ENCODE peak calls at places on chromosomes 5 and 9, in seven cellular contexts. O, F, V, T, H, U and A are unnamed samples.

GRCh38 chr9:95907794-95908193 is 32.3 kb downstream of the ERCC6L2 start:
- DNase-seq in O (peak), F (no peak), V (no peak), T (no peak), H (peak), U (no peak), A (no peak)

GRCh38 chr9:35616681-35617459 is 1.3 kb downstream of the CD72 start:
- DNase-seq in O (peak), F (peak), V (no peak), T (peak), H (peak), U (peak), A (no peak)

GRCh38 chr5:12704955-12705354 is 800.7 kb upstream of the CTNND2 start:
- DNase-seq in O (no peak), F (no peak), V (no peak), T (no peak), H (peak), U (no peak), A (no peak)

GRCh38 chr9:104682642-104683041 is 11.7 kb upstream of the OR13D1 start:
- DNase-seq in O (peak), F (peak), V (no peak), T (no peak), H (peak), U (peak), A (peak)

GRCh38 chr5:38697013-38697412 is 140.6 kb upstream of the LIFR start:
- DNase-seq in O (no peak), F (no peak), V (no peak), T (no peak), H (peak), U (peak), A (no peak)

GRCh38 chr5:34630596-34630995 is 25.5 kb upstream of the RAI14 start:
- DNase-seq in O (no peak), F (no peak), V (no peak), T (no peak), H (no peak), U (no peak), A (no peak)

GRCh38 chr5:36730537-36731216 is 124.3 kb downstream of the SLC1A3 start:
- DNase-seq in O (no peak), F (no peak), V (no peak), T (no peak), H (no peak), U (no peak), A (no peak)

GRCh38 chr5:17277907-17278306 is 60.5 kb downstream of the BASP1 start:
- DNase-seq in O (no peak), F (no peak), V (no peak), T (no peak), H (no peak), U (no peak), A (no peak)

GRCh38 chr9:34484678-34485077 is 26.1 kb downstream of the DNAI1 start:
- DNase-seq in O (no peak), F (no peak), V (no peak), T (no peak), H (no peak), U (no peak), A (no peak)

GRCh38 chr5:9953691-9954090 is 296.0 kb downstream of the ATPSCKMT start:
- DNase-seq in O (no peak), F (no peak), V (no peak), T (no peak), H (no peak), U (no peak), A (no peak)

GRCh38 chr5:116685069-116685468 is 110.4 kb upstream of the SEMA6A start:
- DNase-seq in O (no peak), F (no peak), V (no peak), T (no peak), H (no peak), U (no peak), A (no peak)

GRCh38 chr5:149776376-149777305 is 46.5 kb downstream of the PPARGC1B start:
- DNase-seq in O (no peak), F (no peak), V (no peak), T (no peak), H (no peak), U (no peak), A (no peak)

GRCh38 chr5:180382926-180383325 is 29.8 kb upstream of the GFPT2 start:
- DNase-seq in O (no peak), F (no peak), V (no peak), T (no peak), H (no peak), U (no peak), A (no peak)

GRCh38 chr5:39473156-39473779 is 48.5 kb upstream of the DAB2 start:
- DNase-seq in O (no peak), F (no peak), V (no peak), T (no peak), H (peak), U (peak), A (peak)

GRCh38 chr9:16100596-16101091 is 547.8 kb downstream of the CCDC171 start:
- DNase-seq in O (no peak), F (peak), V (no peak), T (no peak), H (no peak), U (no peak), A (no peak)

GRCh38 chr5:142680605-142681259 is 5.2 kb downstream of the FGF1 start:
- DNase-seq in O (no peak), F (no peak), V (no peak), T (no peak), H (peak), U (no peak), A (peak)

GRCh38 chr5:14237313-14238086 is 94.4 kb downstream of the TRIO start:
- DNase-seq in O (no peak), F (no peak), V (no peak), T (no peak), H (no peak), U (no peak), A (no peak)

GRCh38 chr5:112434650-112435049 is 15.6 kb upstream of the EPB41L4A start:
- DNase-seq in O (no peak), F (no peak), V (no peak), T (no peak), H (no peak), U (no peak), A (no peak)

GRCh38 chr9:14315754-14316573 is 2.0 kb upstream of the NFIB start:
- DNase-seq in O (no peak), F (peak), V (no peak), T (no peak), H (peak), U (no peak), A (no peak)

GRCh38 chr5:610011-610743 is 2.0 kb upstream of the CEP72 start:
- DNase-seq in O (no peak), F (no peak), V (no peak), T (no peak), H (no peak), U (no peak), A (no peak)